ENCODE peak calls at places on chromosome 11, in six cellular contexts. F, V, M, T, H and A are unnamed samples.

GRCh38 chr11:69270929-69271328 is 23.0 kb upstream of the MYEOV start:
- DNase-seq in T (no peak), F (no peak), V (no peak), H (no peak), M (no peak), A (no peak)

GRCh38 chr11:88683024-88683423 is 345.5 kb upstream of the CTSC start:
- DNase-seq in F (no peak), H (no peak), T (no peak), M (no peak), V (no peak), A (no peak)

GRCh38 chr11:64036081-64037026 is 623 bp downstream of the FLRT1 start:
- DNase-seq in H (no peak), M (no peak), F (no peak), T (no peak), V (peak; percentile 45), A (no peak)

GRCh38 chr11:60252208-60252566 is 9.2 kb upstream of the MS4A4E start:
- DNase-seq in T (no peak), F (no peak), V (no peak), M (no peak), H (no peak), A (no peak)

GRCh38 chr11:132131051-132131450 is 760.6 kb downstream of the NTM start:
- DNase-seq in F (no peak), V (no peak), M (no peak), H (no peak), T (no peak), A (no peak)

GRCh38 chr11:14310696-14311095 is 48.3 kb downstream of the RRAS2 start:
- DNase-seq in M (no peak), T (no peak), F (no peak), V (no peak), H (no peak), A (no peak)

GRCh38 chr11:17923213-17923612 is 89.6 kb downstream of the SERGEF start:
- DNase-seq in F (no peak), V (peak; percentile 38), H (no peak), M (no peak), T (no peak), A (no peak)

GRCh38 chr11:69041516-69041915 is 7.2 kb upstream of the TPCN2 start:
- DNase-seq in F (no peak), M (no peak), H (no peak), T (no peak), V (no peak), A (no peak)

GRCh38 chr11:61972796-61973602 is 5.6 kb upstream of the FTH1 start:
- DNase-seq in V (no peak), F (no peak), H (no peak), T (no peak), M (peak; percentile 51), A (peak; percentile 58)

GRCh38 chr11:282630-283360 is 4.6 kb downstream of the NLRP6 start:
- DNase-seq in M (peak; percentile 39), V (no peak), F (peak; percentile 52), H (no peak), T (peak; percentile 43), A (no peak)

GRCh38 chr11:12074529-12075195 is 35.7 kb upstream of the MICAL2 start:
- DNase-seq in F (peak; percentile 29), H (no peak), V (no peak), M (no peak), T (no peak), A (no peak)

GRCh38 chr11:118998388-118998717 is 415 bp downstream of the CENATAC start:
- DNase-seq in M (no peak), F (no peak), V (no peak), H (no peak), T (no peak), A (no peak)

GRCh38 chr11:119179983-119180382 is 5.3 kb upstream of the NHERF4 start:
- DNase-seq in H (no peak), V (no peak), T (no peak), M (no peak), F (no peak), A (no peak)

GRCh38 chr11:132205006-132205405 is 834.6 kb downstream of the NTM start:
- DNase-seq in V (no peak), M (no peak), H (no peak), F (no peak), T (no peak), A (no peak)

GRCh38 chr11:134110252-134110651 is 41.4 kb downstream of the JAM3 start:
- DNase-seq in H (no peak), F (no peak), M (no peak), V (no peak), T (no peak), A (no peak)

GRCh38 chr11:43898574-43898973 is 17.9 kb downstream of the ALKBH3 start:
- DNase-seq in F (no peak), H (no peak), M (no peak), V (no peak), T (no peak), A (no peak)

GRCh38 chr11:8262552-8263108 is 1.0 kb downstream of the LMO1 start:
- DNase-seq in T (peak; percentile 82), H (peak; percentile 43), V (peak; percentile 37), F (peak; percentile 78), M (peak; percentile 50), A (no peak)

GRCh38 chr11:57474017-57474750 is 13.9 kb downstream of the RTN4RL2 start:
- DNase-seq in M (no peak), H (no peak), T (no peak), F (no peak), V (no peak), A (no peak)

DNA sequence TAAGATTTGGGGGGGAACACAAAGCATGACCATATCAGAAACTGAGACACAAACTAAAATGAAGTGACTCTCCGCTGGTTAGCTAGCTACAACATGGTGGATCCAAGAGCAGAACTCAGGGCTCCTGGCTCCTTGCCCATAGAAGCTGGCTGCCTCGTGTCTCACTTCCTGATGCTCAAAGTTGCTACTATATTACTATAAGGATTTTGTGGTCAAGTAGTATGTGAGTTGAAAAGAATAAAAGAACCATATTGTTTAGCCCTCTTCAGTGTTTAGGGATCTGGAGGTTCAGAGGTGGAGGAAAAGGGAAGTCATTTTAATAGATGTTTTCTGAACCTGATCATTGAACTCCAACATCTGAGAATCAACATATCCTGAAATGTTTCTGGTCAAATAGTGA is 16.9 kb upstream of the SIK2 start:
- DNase-seq in H (no peak), F (no peak), T (no peak), V (no peak), M (no peak), A (no peak)
- H3K9me3 ChIP-seq in H (no peaks in the 10 kb centered on the region), F (no peaks in the 10 kb centered on the region), T (peaks cover 4% of the 10 kb centered on the region), V (peaks cover 5% of the 10 kb centered on the region), M (no peaks in the 10 kb centered on the region), A (no peaks in the 10 kb centered on the region)

GRCh38 chr11:50275133-50275532 is 242.5 kb downstream of the OR4C45 start:
- DNase-seq in H (no peak), M (no peak), V (no peak), F (no peak), T (no peak), A (no peak)
- H3K9me3 ChIP-seq in H (peaks cover 36% of the 10 kb centered on the region), M (peaks cover 7% of the 10 kb centered on the region), V (peaks cover 4% of the 10 kb centered on the region), F (no peaks in the 10 kb centered on the region), T (peaks cover 74% of the 10 kb centered on the region), A (no peaks in the 10 kb centered on the region)

DNA sequence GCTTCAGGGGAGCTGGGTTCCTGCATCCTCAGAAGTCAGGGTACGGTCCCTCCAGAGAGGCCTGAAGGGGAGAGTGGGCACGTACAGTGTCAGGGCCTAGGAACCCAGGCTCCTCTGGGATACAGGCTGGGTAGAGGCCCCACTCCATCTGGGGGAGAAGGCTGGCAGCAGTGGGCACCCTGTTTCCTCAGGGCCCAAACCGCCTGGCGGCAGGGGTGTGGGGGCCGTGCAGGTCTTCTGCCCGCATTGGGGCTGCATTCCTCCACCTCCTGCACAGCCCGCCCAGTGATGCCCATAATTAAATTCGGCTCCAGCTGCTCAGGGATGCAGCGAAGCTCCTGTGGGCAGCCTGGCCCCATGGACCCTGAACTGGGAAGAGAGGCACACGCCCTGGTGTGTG is 35.5 kb downstream of the KCNQ1OT1 start:
- DNase-seq in F (peak; percentile 65), T (peak; percentile 33), H (peak; percentile 8), M (peak; percentile 30), V (no peak), A (no peak)
- H3K9me3 ChIP-seq in F (peaks cover 11% of the 10 kb centered on the region), T (peaks cover 41% of the 10 kb centered on the region), H (peaks cover 28% of the 10 kb centered on the region), M (peaks cover 23% of the 10 kb centered on the region), V (peaks cover 34% of the 10 kb centered on the region), A (peaks cover 5% of the 10 kb centered on the region)

DNA sequence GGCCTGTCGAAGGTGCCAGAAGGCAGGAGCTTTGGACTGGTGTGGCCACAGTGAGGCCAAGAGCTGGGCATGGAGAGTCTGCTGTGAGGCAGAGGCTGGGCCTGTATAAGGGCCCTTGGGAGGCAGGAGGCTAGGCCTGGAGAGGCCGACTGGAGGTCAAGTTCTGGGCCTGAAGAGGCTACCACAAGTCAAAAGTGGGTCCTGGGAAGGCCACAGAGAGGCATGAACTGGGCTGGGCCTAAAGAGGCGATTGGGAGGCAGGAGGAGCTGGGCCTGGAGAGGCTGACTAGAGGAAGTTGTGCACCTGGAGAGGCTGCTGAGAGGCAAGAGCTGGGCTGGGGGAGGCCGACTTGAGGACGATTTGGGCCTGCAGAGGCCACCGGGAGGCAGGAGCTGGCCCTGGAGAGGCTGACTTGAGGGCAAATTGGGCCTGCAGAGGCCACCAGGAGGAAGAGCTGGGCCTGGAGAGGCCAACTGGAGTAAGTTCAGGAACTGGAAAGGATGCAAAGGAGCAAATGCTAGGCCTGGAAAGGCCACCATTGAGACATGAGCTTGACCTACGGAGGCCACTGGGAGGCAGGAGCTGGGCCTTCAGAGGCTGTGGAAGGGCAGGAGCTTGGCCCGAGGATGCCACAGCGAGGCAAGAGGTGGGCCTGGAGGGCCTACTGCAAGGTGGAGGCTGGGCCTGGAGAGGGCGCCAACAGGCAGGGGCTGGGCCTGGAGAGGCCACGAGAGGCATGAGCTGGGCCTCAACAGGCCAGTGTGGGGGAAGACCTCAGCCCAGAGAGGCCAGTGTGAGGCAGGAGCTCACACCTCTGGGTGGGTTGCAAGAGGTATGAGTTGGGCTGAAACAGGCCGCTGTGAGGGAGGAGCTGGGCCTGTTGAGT is 39.8 kb downstream of the OR4C45 start:
- DNase-seq in H (no peak), T (no peak), M (no peak), V (no peak), F (no peak), A (no peak)
- H3K9me3 ChIP-seq in H (peaks cover 63% of the 10 kb centered on the region), T (peaks cover 94% of the 10 kb centered on the region), M (peaks cover 51% of the 10 kb centered on the region), V (peaks cover 8% of the 10 kb centered on the region), F (peaks cover 14% of the 10 kb centered on the region), A (peaks cover 44% of the 10 kb centered on the region)

GRCh38 chr11:34501962-34502361 is 11.6 kb downstream of the ELF5 start:
- DNase-seq in V (no peak), F (no peak), T (no peak), H (peak; percentile 29), M (no peak), A (peak; percentile 52)
- H3K9me3 ChIP-seq in V (no peaks in the 10 kb centered on the region), F (no peaks in the 10 kb centered on the region), T (no peaks in the 10 kb centered on the region), H (no peaks in the 10 kb centered on the region), M (no peaks in the 10 kb centered on the region), A (no peaks in the 10 kb centered on the region)

DNA sequence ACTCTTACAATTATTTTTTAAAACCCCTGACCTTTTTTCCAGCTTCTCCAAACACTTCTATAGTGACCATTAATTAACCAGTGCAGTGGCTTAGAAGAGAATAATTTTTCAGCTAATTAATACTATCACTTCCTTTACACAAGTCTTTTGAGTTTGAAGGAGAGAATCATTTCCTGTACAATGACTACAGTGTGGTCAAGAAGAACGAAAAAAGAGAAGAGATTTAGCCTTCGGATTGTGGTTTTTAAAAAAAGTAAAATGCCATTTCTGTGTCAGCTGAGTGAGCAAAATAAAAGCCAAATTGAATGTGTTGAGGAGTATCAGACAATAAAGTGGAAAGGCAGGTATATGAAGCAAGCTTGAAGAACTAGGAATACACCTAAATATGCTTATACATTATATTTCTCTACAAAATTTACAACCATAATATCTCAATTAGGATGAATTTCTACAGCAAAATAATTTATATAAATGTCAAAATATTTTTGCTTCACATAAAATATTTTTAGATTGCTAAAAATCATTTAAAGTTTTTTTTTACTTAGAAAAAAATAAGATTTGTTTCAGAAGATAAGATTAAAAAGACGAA is 1155.2 kb upstream of the CNTN5 start:
- DNase-seq in V (no peak), H (no peak), F (no peak), M (no peak), T (no peak), A (no peak)
- H3K9me3 ChIP-seq in V (peaks cover 38% of the 10 kb centered on the region), H (peaks cover 4% of the 10 kb centered on the region), F (no peaks in the 10 kb centered on the region), M (no peaks in the 10 kb centered on the region), T (peaks cover 5% of the 10 kb centered on the region), A (no peaks in the 10 kb centered on the region)